ENCODE peak calls at places on chromosomes 11 and 22, in five cellular contexts. One of them, this sample, is unnamed.

GRCh38 chr11:636511-637332 is at the start of gene DRD4:
- DNase-seq in K562: no peak
- DNase-seq in H1: no peak
- DNase-seq in GM12891: no peak
- DNase-seq in HepG2: no peak
- DNase-seq in this sample: no peak

GRCh38 chr11:28049338-28050216 is 58.4 kb downstream of the KIF18A start:
- DNase-seq in K562: no peak
- DNase-seq in H1: no peak
- DNase-seq in GM12891: no peak
- DNase-seq in HepG2: no peak
- DNase-seq in this sample: no peak

GRCh38 chr11:131483877-131484276 is 113.5 kb downstream of the NTM start:
- DNase-seq in K562: no peak
- DNase-seq in H1: no peak
- DNase-seq in GM12891: no peak
- DNase-seq in HepG2: no peak
- DNase-seq in this sample: no peak

GRCh38 chr22:22076361-22076760 is 93.8 kb upstream of the TOP3B start:
- DNase-seq in K562: no peak
- DNase-seq in H1: no peak
- DNase-seq in GM12891: no peak
- DNase-seq in HepG2: no peak
- DNase-seq in this sample: no peak

GRCh38 chr11:81989093-81989492 is 744.6 kb downstream of the FAM181B start:
- DNase-seq in K562: no peak
- DNase-seq in H1: no peak
- DNase-seq in GM12891: no peak
- DNase-seq in HepG2: no peak
- DNase-seq in this sample: no peak

GRCh38 chr11:126375726-126376125 is 20.2 kb downstream of the ST3GAL4 start:
- DNase-seq in K562: no peak
- DNase-seq in H1: no peak
- DNase-seq in GM12891: no peak
- DNase-seq in HepG2: no peak
- DNase-seq in this sample: no peak

GRCh38 chr11:828501-829115 is 889 bp downstream of the CRACR2B start:
- DNase-seq in K562: no peak
- DNase-seq in H1: no peak
- DNase-seq in GM12891: no peak
- DNase-seq in HepG2: no peak
- DNase-seq in this sample: no peak

GRCh38 chr11:11501546-11502274 is 120.1 kb downstream of the GALNT18 start:
- DNase-seq in K562: no peak
- DNase-seq in H1: no peak
- DNase-seq in GM12891: no peak
- DNase-seq in HepG2: no peak
- DNase-seq in this sample: no peak

GRCh38 chr22:33923660-33924246 is 3.5 kb upstream of the LARGE1 start:
- DNase-seq in K562: peak; percentile 28
- DNase-seq in H1: no peak
- DNase-seq in GM12891: peak; percentile 23
- DNase-seq in HepG2: peak; percentile 67
- DNase-seq in this sample: no peak

GRCh38 chr11:59668188-59668949 is 468 bp downstream of the PATL1 start:
- DNase-seq in K562: peak; percentile 79
- DNase-seq in H1: peak; percentile 36
- DNase-seq in GM12891: peak; percentile 49
- DNase-seq in HepG2: peak; percentile 53
- DNase-seq in this sample: peak; percentile 54

GRCh38 chr11:2518983-2519340 is 74.2 kb downstream of the KCNQ1 start:
- DNase-seq in K562: no peak
- DNase-seq in H1: no peak
- DNase-seq in GM12891: no peak
- DNase-seq in HepG2: no peak
- DNase-seq in this sample: peak; percentile 19

GRCh38 chr11:126360049-126360446 is 4.6 kb downstream of the ST3GAL4 start:
- DNase-seq in K562: no peak
- DNase-seq in H1: no peak
- DNase-seq in GM12891: no peak
- DNase-seq in HepG2: no peak
- DNase-seq in this sample: no peak

GRCh38 chr11:1161410-1162152 is 3.8 kb downstream of the MUC5AC start:
- DNase-seq in K562: no peak
- DNase-seq in H1: no peak
- DNase-seq in GM12891: peak; percentile 11
- DNase-seq in HepG2: no peak
- DNase-seq in this sample: no peak

GRCh38 chr11:64743591-64744543 is at the start of gene RASGRP2:
- DNase-seq in K562: peak; percentile 87
- DNase-seq in H1: no peak
- DNase-seq in GM12891: peak; percentile 73
- DNase-seq in HepG2: peak; percentile 28
- DNase-seq in this sample: no peak

GRCh38 chr11:126892781-126893180 is 107.8 kb downstream of the KIRREL3 start:
- DNase-seq in K562: no peak
- DNase-seq in H1: no peak
- DNase-seq in GM12891: no peak
- DNase-seq in HepG2: no peak
- DNase-seq in this sample: no peak

GRCh38 chr11:26276798-26277424 is 55.0 kb upstream of the ANO3 start:
- DNase-seq in K562: peak; percentile 13
- DNase-seq in H1: peak; percentile 54
- DNase-seq in GM12891: peak; percentile 7
- DNase-seq in HepG2: peak; percentile 38
- DNase-seq in this sample: no peak

GRCh38 chr11:44067266-44067665 is 1.2 kb downstream of the ACCS start:
- DNase-seq in K562: peak; percentile 64
- DNase-seq in H1: no peak
- DNase-seq in GM12891: no peak
- DNase-seq in HepG2: no peak
- DNase-seq in this sample: no peak

GRCh38 chr11:94758671-94759070 is 9.5 kb upstream of the AMOTL1 start:
- DNase-seq in K562: no peak
- DNase-seq in H1: no peak
- DNase-seq in GM12891: no peak
- DNase-seq in HepG2: no peak
- DNase-seq in this sample: no peak

GRCh38 chr11:102831128-102831708 is 12.2 kb downstream of the MMP3 start:
- DNase-seq in K562: peak; percentile 12
- DNase-seq in H1: no peak
- DNase-seq in GM12891: peak; percentile 15
- DNase-seq in HepG2: peak; percentile 4
- DNase-seq in this sample: no peak

GRCh38 chr22:28594784-28595324 is 84.8 kb downstream of the TTC28 start:
- DNase-seq in K562: peak; percentile 25
- DNase-seq in H1: no peak
- DNase-seq in GM12891: peak; percentile 11
- DNase-seq in HepG2: peak; percentile 54
- DNase-seq in this sample: no peak

GRCh38 chr22:29080061-29080975 is 7.5 kb downstream of the KREMEN1 start:
- DNase-seq in K562: no peak
- DNase-seq in H1: no peak
- DNase-seq in GM12891: no peak
- DNase-seq in HepG2: no peak
- DNase-seq in this sample: no peak

GRCh38 chr11:16776716-16777115 is 38.3 kb downstream of the C11orf58 start:
- DNase-seq in K562: no peak
- DNase-seq in H1: no peak
- DNase-seq in GM12891: no peak
- DNase-seq in HepG2: no peak
- DNase-seq in this sample: no peak

GRCh38 chr11:102118937-102119336 is 8.7 kb downstream of the YAP1 start:
- DNase-seq in K562: no peak
- DNase-seq in H1: no peak
- DNase-seq in GM12891: no peak
- DNase-seq in HepG2: peak; percentile 27
- DNase-seq in this sample: no peak

GRCh38 chr22:36387914-36388864 is at the start of gene MYH9:
- DNase-seq in K562: peak; percentile 98
- DNase-seq in H1: peak; percentile 100
- DNase-seq in GM12891: peak; percentile 96
- DNase-seq in HepG2: peak; percentile 98
- DNase-seq in this sample: peak; percentile 95
- TF ChIP-seq POLR2AphosphoS5 in K562: peak; percentile 36
- TF ChIP-seq POLR2AphosphoS5 in H1: peak; percentile 97
- TF ChIP-seq POLR2AphosphoS5 in GM12891: peak; percentile 88
- TF ChIP-seq POLR2AphosphoS5 in HepG2: peak; percentile 88
- TF ChIP-seq POLR2AphosphoS5 in this sample: peak; percentile 95

GRCh38 chr11:66001941-66002647 is at the start of the genes BANF1 and EIF1AD:
- DNase-seq in K562: peak; percentile 92
- DNase-seq in H1: peak; percentile 81
- DNase-seq in GM12891: peak; percentile 86
- DNase-seq in HepG2: peak; percentile 96
- DNase-seq in this sample: peak; percentile 87
- TF ChIP-seq POLR2A in K562: peak; percentile 91
- TF ChIP-seq POLR2A in H1: no peak
- TF ChIP-seq POLR2A in GM12891: peak; percentile 94
- TF ChIP-seq POLR2A in HepG2: peak; percentile 90
- TF ChIP-seq POLR2A in this sample: peak; percentile 87

GRCh38 chr11:62108017-62108750 is 15.6 kb upstream of the INCENP start:
- DNase-seq in K562: peak; percentile 49
- DNase-seq in H1: peak; percentile 19
- DNase-seq in GM12891: no peak
- DNase-seq in HepG2: peak; percentile 65
- DNase-seq in this sample: no peak
- TF ChIP-seq TAF1 in K562: no peak
- TF ChIP-seq TAF1 in H1: no peak
- TF ChIP-seq TAF1 in GM12891: no peak
- TF ChIP-seq TAF1 in HepG2: no peak
- TF ChIP-seq TAF1 in this sample: no peak

GRCh38 chr22:38174626-38175025 is 7.0 kb downstream of the PLA2G6 start:
- DNase-seq in K562: no peak
- DNase-seq in H1: no peak
- DNase-seq in GM12891: no peak
- DNase-seq in HepG2: no peak
- DNase-seq in this sample: no peak
- TF ChIP-seq POLR2AphosphoS5 in K562: no peak
- TF ChIP-seq POLR2AphosphoS5 in H1: no peak
- TF ChIP-seq POLR2AphosphoS5 in GM12891: no peak
- TF ChIP-seq POLR2AphosphoS5 in HepG2: no peak
- TF ChIP-seq POLR2AphosphoS5 in this sample: no peak